ENCODE peak calls at places on chromosome 9, in six cellular contexts. One of them, this sample, is unnamed.

GRCh38 chr9:129716091-129716490 is 36.8 kb downstream of the PTGES start:
- DNase-seq in activated CD4-positive, alpha-beta T cell treated with anti-CD3 and anti-CD28 coated beads for 24 hours: no peak
- DNase-seq in AG20443: no peak
- DNase-seq in epithelial cell of esophagus: no peak
- DNase-seq in stimulated activated CD4-positive, alpha-beta T cell treated with anti-CD3 and anti-CD28 coated beads, Interleukin-15, amount 100 ng/mL, for 24 hours: no peak
- DNase-seq in activated gamma-delta T cell: no peak
- DNase-seq in this sample: peak

GRCh38 chr9:129938291-129938979 is 103.2 kb downstream of the USP20 start:
- DNase-seq in activated CD4-positive, alpha-beta T cell treated with anti-CD3 and anti-CD28 coated beads for 24 hours: no peak
- DNase-seq in AG20443: peak
- DNase-seq in epithelial cell of esophagus: no peak
- DNase-seq in stimulated activated CD4-positive, alpha-beta T cell treated with anti-CD3 and anti-CD28 coated beads, Interleukin-15, amount 100 ng/mL, for 24 hours: no peak
- DNase-seq in activated gamma-delta T cell: no peak
- DNase-seq in this sample: no peak

GRCh38 chr9:126696764-126697145 is 83.0 kb downstream of the LMX1B start:
- DNase-seq in activated CD4-positive, alpha-beta T cell treated with anti-CD3 and anti-CD28 coated beads for 24 hours: no peak
- DNase-seq in AG20443: no peak
- DNase-seq in epithelial cell of esophagus: no peak
- DNase-seq in stimulated activated CD4-positive, alpha-beta T cell treated with anti-CD3 and anti-CD28 coated beads, Interleukin-15, amount 100 ng/mL, for 24 hours: no peak
- DNase-seq in activated gamma-delta T cell: no peak
- DNase-seq in this sample: no peak

GRCh38 chr9:13213337-13213736 is 66.2 kb downstream of the MPDZ start:
- DNase-seq in activated CD4-positive, alpha-beta T cell treated with anti-CD3 and anti-CD28 coated beads for 24 hours: no peak
- DNase-seq in AG20443: peak
- DNase-seq in epithelial cell of esophagus: peak
- DNase-seq in stimulated activated CD4-positive, alpha-beta T cell treated with anti-CD3 and anti-CD28 coated beads, Interleukin-15, amount 100 ng/mL, for 24 hours: no peak
- DNase-seq in activated gamma-delta T cell: no peak
- DNase-seq in this sample: no peak

GRCh38 chr9:81969971-81970370 is 18.6 kb upstream of the SPATA31D1 start:
- DNase-seq in activated CD4-positive, alpha-beta T cell treated with anti-CD3 and anti-CD28 coated beads for 24 hours: no peak
- DNase-seq in AG20443: peak
- DNase-seq in epithelial cell of esophagus: peak
- DNase-seq in stimulated activated CD4-positive, alpha-beta T cell treated with anti-CD3 and anti-CD28 coated beads, Interleukin-15, amount 100 ng/mL, for 24 hours: no peak
- DNase-seq in activated gamma-delta T cell: no peak
- DNase-seq in this sample: no peak

GRCh38 chr9:114278881-114279570 is 43.9 kb upstream of the ORM1 start:
- DNase-seq in activated CD4-positive, alpha-beta T cell treated with anti-CD3 and anti-CD28 coated beads for 24 hours: no peak
- DNase-seq in AG20443: no peak
- DNase-seq in epithelial cell of esophagus: peak
- DNase-seq in stimulated activated CD4-positive, alpha-beta T cell treated with anti-CD3 and anti-CD28 coated beads, Interleukin-15, amount 100 ng/mL, for 24 hours: no peak
- DNase-seq in activated gamma-delta T cell: no peak
- DNase-seq in this sample: no peak

GRCh38 chr9:121924700-121925099 is 168.4 kb downstream of the TTLL11 start:
- DNase-seq in activated CD4-positive, alpha-beta T cell treated with anti-CD3 and anti-CD28 coated beads for 24 hours: no peak
- DNase-seq in AG20443: no peak
- DNase-seq in epithelial cell of esophagus: no peak
- DNase-seq in stimulated activated CD4-positive, alpha-beta T cell treated with anti-CD3 and anti-CD28 coated beads, Interleukin-15, amount 100 ng/mL, for 24 hours: no peak
- DNase-seq in activated gamma-delta T cell: no peak
- DNase-seq in this sample: no peak

GRCh38 chr9:130732793-130733221 is 39.2 kb downstream of the EXOSC2 start:
- DNase-seq in activated CD4-positive, alpha-beta T cell treated with anti-CD3 and anti-CD28 coated beads for 24 hours: no peak
- DNase-seq in AG20443: no peak
- DNase-seq in epithelial cell of esophagus: no peak
- DNase-seq in stimulated activated CD4-positive, alpha-beta T cell treated with anti-CD3 and anti-CD28 coated beads, Interleukin-15, amount 100 ng/mL, for 24 hours: no peak
- DNase-seq in activated gamma-delta T cell: no peak
- DNase-seq in this sample: no peak

GRCh38 chr9:20620658-20621552 is 1.4 kb downstream of the MLLT3 start:
- DNase-seq in activated CD4-positive, alpha-beta T cell treated with anti-CD3 and anti-CD28 coated beads for 24 hours: peak
- DNase-seq in AG20443: peak
- DNase-seq in epithelial cell of esophagus: peak
- DNase-seq in stimulated activated CD4-positive, alpha-beta T cell treated with anti-CD3 and anti-CD28 coated beads, Interleukin-15, amount 100 ng/mL, for 24 hours: peak
- DNase-seq in activated gamma-delta T cell: peak
- DNase-seq in this sample: no peak

GRCh38 chr9:91500509-91501011 is 76.9 kb upstream of the NFIL3 start:
- DNase-seq in activated CD4-positive, alpha-beta T cell treated with anti-CD3 and anti-CD28 coated beads for 24 hours: no peak
- DNase-seq in AG20443: peak
- DNase-seq in epithelial cell of esophagus: peak
- DNase-seq in stimulated activated CD4-positive, alpha-beta T cell treated with anti-CD3 and anti-CD28 coated beads, Interleukin-15, amount 100 ng/mL, for 24 hours: peak
- DNase-seq in activated gamma-delta T cell: no peak
- DNase-seq in this sample: no peak

GRCh38 chr9:69027355-69028097 is 8.0 kb upstream of the FXN start:
- DNase-seq in activated CD4-positive, alpha-beta T cell treated with anti-CD3 and anti-CD28 coated beads for 24 hours: no peak
- DNase-seq in AG20443: peak
- DNase-seq in epithelial cell of esophagus: peak
- DNase-seq in stimulated activated CD4-positive, alpha-beta T cell treated with anti-CD3 and anti-CD28 coated beads, Interleukin-15, amount 100 ng/mL, for 24 hours: peak
- DNase-seq in activated gamma-delta T cell: no peak
- DNase-seq in this sample: peak

GRCh38 chr9:136059321-136059791 is 35.7 kb downstream of the NACC2 start:
- DNase-seq in activated CD4-positive, alpha-beta T cell treated with anti-CD3 and anti-CD28 coated beads for 24 hours: no peak
- DNase-seq in AG20443: peak
- DNase-seq in epithelial cell of esophagus: no peak
- DNase-seq in stimulated activated CD4-positive, alpha-beta T cell treated with anti-CD3 and anti-CD28 coated beads, Interleukin-15, amount 100 ng/mL, for 24 hours: no peak
- DNase-seq in activated gamma-delta T cell: no peak
- DNase-seq in this sample: no peak

GRCh38 chr9:16825364-16825763 is 45.1 kb downstream of the BNC2 start:
- DNase-seq in activated CD4-positive, alpha-beta T cell treated with anti-CD3 and anti-CD28 coated beads for 24 hours: no peak
- DNase-seq in AG20443: no peak
- DNase-seq in epithelial cell of esophagus: no peak
- DNase-seq in stimulated activated CD4-positive, alpha-beta T cell treated with anti-CD3 and anti-CD28 coated beads, Interleukin-15, amount 100 ng/mL, for 24 hours: no peak
- DNase-seq in activated gamma-delta T cell: no peak
- DNase-seq in this sample: no peak

GRCh38 chr9:16824545-16825041 is 45.9 kb downstream of the BNC2 start:
- DNase-seq in activated CD4-positive, alpha-beta T cell treated with anti-CD3 and anti-CD28 coated beads for 24 hours: no peak
- DNase-seq in AG20443: no peak
- DNase-seq in epithelial cell of esophagus: peak
- DNase-seq in stimulated activated CD4-positive, alpha-beta T cell treated with anti-CD3 and anti-CD28 coated beads, Interleukin-15, amount 100 ng/mL, for 24 hours: no peak
- DNase-seq in activated gamma-delta T cell: no peak
- DNase-seq in this sample: no peak

This sample was measured in NCI-H1048.